ENCODE peak calls at places on chromosomes 5 and 9, in seven cellular contexts. N is A549, W is aorta, H is amniotic stem cell, Y is NCI-H1105, V is hippocampal formation, Z is GM12892. S is an unnamed sample.

GRCh38 chr5:139847790-139848507 is 52.3 kb downstream of the PSD2 start:
- DNase-seq in V (peak), Z (peak), W (peak), N (peak), Y (peak), H (no peak), S (no peak)

GRCh38 chr5:89878140-89878570 is 531.4 kb downstream of the CETN3 start:
- DNase-seq in W (no peak), V (no peak), Y (no peak), H (peak), N (peak), Z (no peak), S (peak)

GRCh38 chr5:135482383-135482933 is 30.3 kb upstream of the TIFAB start:
- DNase-seq in Y (no peak), H (no peak), Z (no peak), N (no peak), W (no peak), V (no peak), S (no peak)

GRCh38 chr9:129028192-129028966 is at the start of gene SH3GLB2:
- DNase-seq in N (peak), H (peak), Z (peak), W (peak), Y (peak), V (peak), S (peak)

GRCh38 chr5:145101246-145101645 is 733.9 kb downstream of the PRELID2 start:
- DNase-seq in H (no peak), Z (no peak), N (peak), Y (no peak), V (no peak), W (no peak), S (no peak)

GRCh38 chr9:129235931-129236331 is 57.9 kb upstream of the IER5L start:
- DNase-seq in N (no peak), H (no peak), Y (no peak), W (no peak), V (no peak), Z (no peak), S (no peak)

GRCh38 chr5:37663538-37663937 is 176.3 kb downstream of the GDNF start:
- DNase-seq in Y (no peak), W (no peak), V (no peak), H (no peak), N (no peak), Z (no peak), S (no peak)

GRCh38 chr9:96048954-96049831 is 173.7 kb downstream of the ERCC6L2 start:
- DNase-seq in Z (no peak), W (peak), Y (no peak), V (peak), N (no peak), H (no peak), S (no peak)

GRCh38 chr9:108296056-108296455 is 559.7 kb downstream of the ACTL7B start:
- DNase-seq in V (no peak), Y (no peak), W (no peak), H (peak), Z (no peak), N (no peak), S (peak)

GRCh38 chr5:102910240-102911226 is 155.4 kb downstream of the PAM start:
- DNase-seq in V (no peak), N (peak), W (no peak), H (no peak), Y (no peak), Z (no peak), S (peak)

GRCh38 chr5:81631124-81631523 is 119.8 kb downstream of the SSBP2 start:
- DNase-seq in Y (no peak), Z (no peak), V (no peak), H (no peak), N (no peak), W (no peak), S (no peak)

GRCh38 chr5:55159763-55160492 is at the start of gene GPX8:
- DNase-seq in N (peak), W (no peak), V (no peak), Z (no peak), Y (no peak), H (peak), S (peak)

GRCh38 chr9:121939643-121940042 is 153.5 kb downstream of the TTLL11 start:
- DNase-seq in N (no peak), Y (no peak), H (no peak), W (no peak), Z (no peak), V (no peak), S (no peak)

GRCh38 chr5:34976347-34976746 is 47.0 kb downstream of the DNAJC21 start:
- DNase-seq in V (no peak), H (no peak), N (no peak), W (no peak), Y (no peak), Z (no peak), S (no peak)

GRCh38 chr9:97564291-97565175 is 63.1 kb downstream of the TMOD1 start:
- DNase-seq in V (no peak), Z (no peak), Y (no peak), W (no peak), N (peak), H (peak), S (peak)

GRCh38 chr9:79382468-79382867 is 189.3 kb upstream of the TLE4 start:
- DNase-seq in Z (no peak), Y (no peak), H (no peak), V (no peak), W (no peak), N (peak), S (peak)

GRCh38 chr9:93894691-93895079 is 60.5 kb downstream of the BARX1 start:
- DNase-seq in V (no peak), Y (no peak), Z (no peak), W (no peak), N (no peak), H (no peak), S (no peak)

GRCh38 chr5:154972476-154973080 is 31.7 kb downstream of the MRPL22 start:
- DNase-seq in Y (peak), Z (no peak), H (peak), N (peak), V (peak), W (no peak), S (peak)

GRCh38 chr5:22754155-22754554 is 99.0 kb downstream of the CDH12 start:
- DNase-seq in W (no peak), H (no peak), N (no peak), Y (peak), Z (no peak), V (no peak), S (no peak)

GRCh38 chr5:111774525-111774924 is 17.5 kb upstream of the NREP start:
- DNase-seq in Y (no peak), N (no peak), Z (no peak), H (no peak), W (peak), V (no peak), S (peak)

GRCh38 chr9:126151671-126152050 is 175.0 kb upstream of the MVB12B start:
- DNase-seq in N (no peak), Z (no peak), V (no peak), W (no peak), H (no peak), Y (no peak), S (no peak)

GRCh38 chr9:91886433-91887031 is 63.5 kb downstream of the ROR2 start:
- DNase-seq in Z (no peak), N (no peak), Y (no peak), H (no peak), V (no peak), W (no peak), S (no peak)

GRCh38 chr5:73940747-73941146 is 314.8 kb downstream of the ARHGEF28 start:
- DNase-seq in Y (no peak), H (no peak), N (no peak), Z (no peak), V (no peak), W (no peak), S (no peak)

GRCh38 chr9:128635266-128636023 is 21.2 kb downstream of the DYNC2I2 start:
- DNase-seq in V (no peak), H (peak), Y (peak), W (peak), Z (peak), N (peak), S (peak)

GRCh38 chr9:129888085-129888808 is 53.0 kb downstream of the USP20 start:
- DNase-seq in W (peak), Y (no peak), H (no peak), N (no peak), V (no peak), Z (peak), S (no peak)

GRCh38 chr9:135968083-135968476 is 6.9 kb upstream of the UBAC1 start:
- DNase-seq in W (no peak), Z (no peak), H (no peak), V (no peak), N (no peak), Y (no peak), S (no peak)

S was measured in HCEC 1CT.